ENCODE peak calls at places on chromosomes 11 and 22, in six cellular contexts. One of them, this sample, is unnamed.

GRCh38 chr11:20599424-20600346 is at the start of gene SLC6A5:
- DNase-seq in PC-3: peak; percentile 33
- DNase-seq in uterus: no peak
- DNase-seq in heart left ventricle: peak; percentile 28
- DNase-seq in sigmoid colon: no peak
- DNase-seq in CD8-positive, alpha-beta T cell: no peak
- DNase-seq in this sample: no peak

GRCh38 chr11:5291207-5291838 is 10.4 kb downstream of the OR51B4 start:
- DNase-seq in PC-3: peak; percentile 46
- DNase-seq in uterus: no peak
- DNase-seq in heart left ventricle: no peak
- DNase-seq in sigmoid colon: no peak
- DNase-seq in CD8-positive, alpha-beta T cell: no peak
- DNase-seq in this sample: no peak

GRCh38 chr11:85791326-85791990 is 19.5 kb downstream of the SYTL2 start:
- DNase-seq in PC-3: no peak
- DNase-seq in uterus: no peak
- DNase-seq in heart left ventricle: no peak
- DNase-seq in sigmoid colon: no peak
- DNase-seq in CD8-positive, alpha-beta T cell: no peak
- DNase-seq in this sample: no peak

GRCh38 chr11:110479445-110480101 is 49.8 kb downstream of the FDX1 start:
- DNase-seq in PC-3: no peak
- DNase-seq in uterus: no peak
- DNase-seq in heart left ventricle: no peak
- DNase-seq in sigmoid colon: no peak
- DNase-seq in CD8-positive, alpha-beta T cell: no peak
- DNase-seq in this sample: no peak

GRCh38 chr11:96097844-96098421 is 174.0 kb upstream of the MTMR2 start:
- DNase-seq in PC-3: peak; percentile 44
- DNase-seq in uterus: no peak
- DNase-seq in heart left ventricle: no peak
- DNase-seq in sigmoid colon: no peak
- DNase-seq in CD8-positive, alpha-beta T cell: no peak
- DNase-seq in this sample: no peak

GRCh38 chr11:134503104-134503503 is 91.1 kb upstream of the B3GAT1 start:
- DNase-seq in PC-3: no peak
- DNase-seq in uterus: no peak
- DNase-seq in heart left ventricle: no peak
- DNase-seq in sigmoid colon: peak; percentile 50
- DNase-seq in CD8-positive, alpha-beta T cell: no peak
- DNase-seq in this sample: no peak

GRCh38 chr22:49422668-49423067 is 405.0 kb downstream of the BRD1 start:
- DNase-seq in PC-3: no peak
- DNase-seq in uterus: no peak
- DNase-seq in heart left ventricle: no peak
- DNase-seq in sigmoid colon: no peak
- DNase-seq in CD8-positive, alpha-beta T cell: no peak
- DNase-seq in this sample: no peak

GRCh38 chr11:44716256-44716655 is 10.5 kb upstream of the TSPAN18 start:
- DNase-seq in PC-3: no peak
- DNase-seq in uterus: no peak
- DNase-seq in heart left ventricle: no peak
- DNase-seq in sigmoid colon: no peak
- DNase-seq in CD8-positive, alpha-beta T cell: no peak
- DNase-seq in this sample: no peak

GRCh38 chr11:70142171-70142875 is 60.8 kb upstream of the FADD start:
- DNase-seq in PC-3: peak; percentile 87
- DNase-seq in uterus: no peak
- DNase-seq in heart left ventricle: no peak
- DNase-seq in sigmoid colon: no peak
- DNase-seq in CD8-positive, alpha-beta T cell: no peak
- DNase-seq in this sample: no peak

GRCh38 chr22:32717337-32718240 is 83.9 kb upstream of the TIMP3 start:
- DNase-seq in PC-3: no peak
- DNase-seq in uterus: no peak
- DNase-seq in heart left ventricle: peak; percentile 57
- DNase-seq in sigmoid colon: no peak
- DNase-seq in CD8-positive, alpha-beta T cell: no peak
- DNase-seq in this sample: no peak

GRCh38 chr11:104073950-104074349 is 37.5 kb downstream of the DDI1 start:
- DNase-seq in PC-3: peak; percentile 38
- DNase-seq in uterus: no peak
- DNase-seq in heart left ventricle: no peak
- DNase-seq in sigmoid colon: no peak
- DNase-seq in CD8-positive, alpha-beta T cell: no peak
- DNase-seq in this sample: no peak

GRCh38 chr22:43533656-43534428 is 122.0 kb downstream of the MPPED1 start:
- DNase-seq in PC-3: no peak
- DNase-seq in uterus: no peak
- DNase-seq in heart left ventricle: no peak
- DNase-seq in sigmoid colon: peak; percentile 20
- DNase-seq in CD8-positive, alpha-beta T cell: no peak
- DNase-seq in this sample: no peak

GRCh38 chr11:8917157-8917820 is 6.3 kb downstream of the AKIP1 start:
- DNase-seq in PC-3: peak; percentile 51
- DNase-seq in uterus: no peak
- DNase-seq in heart left ventricle: no peak
- DNase-seq in sigmoid colon: peak; percentile 76
- DNase-seq in CD8-positive, alpha-beta T cell: no peak
- DNase-seq in this sample: no peak

GRCh38 chr11:47409440-47410403 is 1.3 kb downstream of the SLC39A13 start:
- DNase-seq in PC-3: peak; percentile 58
- DNase-seq in uterus: no peak
- DNase-seq in heart left ventricle: no peak
- DNase-seq in sigmoid colon: no peak
- DNase-seq in CD8-positive, alpha-beta T cell: no peak
- DNase-seq in this sample: no peak

GRCh38 chr11:127925430-127925829 is 661.9 kb downstream of the ETS1 start:
- DNase-seq in PC-3: no peak
- DNase-seq in uterus: no peak
- DNase-seq in heart left ventricle: no peak
- DNase-seq in sigmoid colon: no peak
- DNase-seq in CD8-positive, alpha-beta T cell: no peak
- DNase-seq in this sample: no peak

GRCh38 chr11:66992041-66992440 is 16.9 kb downstream of the C11orf86 start:
- DNase-seq in PC-3: no peak
- DNase-seq in uterus: no peak
- DNase-seq in heart left ventricle: no peak
- DNase-seq in sigmoid colon: no peak
- DNase-seq in CD8-positive, alpha-beta T cell: no peak
- DNase-seq in this sample: no peak

GRCh38 chr11:117218133-117218915 is 13.5 kb downstream of the PCSK7 start:
- DNase-seq in PC-3: no peak
- DNase-seq in uterus: peak; percentile 85
- DNase-seq in heart left ventricle: peak; percentile 52
- DNase-seq in sigmoid colon: peak; percentile 85
- DNase-seq in CD8-positive, alpha-beta T cell: no peak
- DNase-seq in this sample: no peak

GRCh38 chr11:2432171-2432621 is 12.1 kb downstream of the TRPM5 start:
- DNase-seq in PC-3: no peak
- DNase-seq in uterus: no peak
- DNase-seq in heart left ventricle: no peak
- DNase-seq in sigmoid colon: no peak
- DNase-seq in CD8-positive, alpha-beta T cell: peak; percentile 19
- DNase-seq in this sample: no peak

GRCh38 chr11:125626381-125626950 is 1.5 kb downstream of the CHEK1 start:
- DNase-seq in PC-3: no peak
- DNase-seq in uterus: no peak
- DNase-seq in heart left ventricle: no peak
- DNase-seq in sigmoid colon: no peak
- DNase-seq in CD8-positive, alpha-beta T cell: peak; percentile 32
- DNase-seq in this sample: no peak

GRCh38 chr11:69615545-69616278 is 25.2 kb upstream of the CCND1 start:
- DNase-seq in PC-3: no peak
- DNase-seq in uterus: no peak
- DNase-seq in heart left ventricle: no peak
- DNase-seq in sigmoid colon: no peak
- DNase-seq in CD8-positive, alpha-beta T cell: no peak
- DNase-seq in this sample: no peak

GRCh38 chr11:126456089-126456488 is 100.6 kb downstream of the ST3GAL4 start:
- DNase-seq in PC-3: no peak
- DNase-seq in uterus: no peak
- DNase-seq in heart left ventricle: no peak
- DNase-seq in sigmoid colon: no peak
- DNase-seq in CD8-positive, alpha-beta T cell: no peak
- DNase-seq in this sample: no peak

GRCh38 chr22:36612458-36612857 is 83.5 kb upstream of the EIF3D start:
- DNase-seq in PC-3: peak; percentile 3
- DNase-seq in uterus: no peak
- DNase-seq in heart left ventricle: no peak
- DNase-seq in sigmoid colon: no peak
- DNase-seq in CD8-positive, alpha-beta T cell: no peak
- DNase-seq in this sample: no peak

GRCh38 chr11:87156970-87157369 is 119.2 kb downstream of the TMEM135 start:
- DNase-seq in PC-3: no peak
- DNase-seq in uterus: no peak
- DNase-seq in heart left ventricle: no peak
- DNase-seq in sigmoid colon: no peak
- DNase-seq in CD8-positive, alpha-beta T cell: no peak
- DNase-seq in this sample: no peak

GRCh38 chr11:18912883-18913282 is 26.3 kb downstream of the MRGPRX1 start:
- DNase-seq in PC-3: no peak
- DNase-seq in uterus: no peak
- DNase-seq in heart left ventricle: no peak
- DNase-seq in sigmoid colon: no peak
- DNase-seq in CD8-positive, alpha-beta T cell: no peak
- DNase-seq in this sample: no peak

GRCh38 chr11:8068605-8069221 is 12.3 kb upstream of the TUB start:
- DNase-seq in PC-3: peak; percentile 39
- DNase-seq in uterus: peak; percentile 71
- DNase-seq in heart left ventricle: peak; percentile 72
- DNase-seq in sigmoid colon: peak; percentile 85
- DNase-seq in CD8-positive, alpha-beta T cell: no peak
- DNase-seq in this sample: no peak

GRCh38 chr11:76443254-76443935 is 1.4 kb upstream of the EMSY start:
- DNase-seq in PC-3: peak; percentile 29
- DNase-seq in uterus: no peak
- DNase-seq in heart left ventricle: no peak
- DNase-seq in sigmoid colon: no peak
- DNase-seq in CD8-positive, alpha-beta T cell: no peak
- DNase-seq in this sample: no peak

GRCh38 chr11:121590772-121591404 is 138.1 kb upstream of the SORL1-AS1 start:
- DNase-seq in PC-3: no peak
- DNase-seq in uterus: no peak
- DNase-seq in heart left ventricle: no peak
- DNase-seq in sigmoid colon: no peak
- DNase-seq in CD8-positive, alpha-beta T cell: no peak
- DNase-seq in this sample: no peak

GRCh38 chr22:39343259-39344045 is 6.3 kb upstream of the SYNGR1 start:
- DNase-seq in PC-3: peak; percentile 62
- DNase-seq in uterus: peak; percentile 32
- DNase-seq in heart left ventricle: peak; percentile 44
- DNase-seq in sigmoid colon: no peak
- DNase-seq in CD8-positive, alpha-beta T cell: peak; percentile 65
- DNase-seq in this sample: peak; percentile 27

GRCh38 chr11:13963169-13963948 is 836 bp downstream of the SPON1 start:
- DNase-seq in PC-3: no peak
- DNase-seq in uterus: peak; percentile 22
- DNase-seq in heart left ventricle: peak; percentile 29
- DNase-seq in sigmoid colon: peak; percentile 72
- DNase-seq in CD8-positive, alpha-beta T cell: peak; percentile 51
- DNase-seq in this sample: no peak
- H3K4me3 ChIP-seq in PC-3: no peak overlapping the region
- H3K4me3 ChIP-seq in uterus: peak overlapping the region; percentile 53
- H3K4me3 ChIP-seq in heart left ventricle: peak overlapping the region; percentile 54
- H3K4me3 ChIP-seq in sigmoid colon: peak overlapping the region; percentile 33
- H3K4me3 ChIP-seq in CD8-positive, alpha-beta T cell: peak overlapping the region; percentile 47
- H3K4me3 ChIP-seq in this sample: peak overlapping the region; percentile 40

GRCh38 chr11:130427581-130428211 is 713 bp downstream of the ADAMTS8 start:
- DNase-seq in PC-3: no peak
- DNase-seq in uterus: peak; percentile 35
- DNase-seq in heart left ventricle: no peak
- DNase-seq in sigmoid colon: peak; percentile 84
- DNase-seq in CD8-positive, alpha-beta T cell: no peak
- DNase-seq in this sample: no peak

GRCh38 chr11:130429983-130430382 is 1.6 kb upstream of the ADAMTS8 start:
- DNase-seq in PC-3: no peak
- DNase-seq in uterus: no peak
- DNase-seq in heart left ventricle: no peak
- DNase-seq in sigmoid colon: no peak
- DNase-seq in CD8-positive, alpha-beta T cell: no peak
- DNase-seq in this sample: no peak

GRCh38 chr11:130428692-130429681 is 578 bp upstream of the ADAMTS8 start:
- DNase-seq in PC-3: no peak
- DNase-seq in uterus: no peak
- DNase-seq in heart left ventricle: no peak
- DNase-seq in sigmoid colon: no peak
- DNase-seq in CD8-positive, alpha-beta T cell: no peak
- DNase-seq in this sample: no peak

GRCh38 chr11:130427049-130427388 is 1.4 kb downstream of the ADAMTS8 start:
- DNase-seq in PC-3: no peak
- DNase-seq in uterus: no peak
- DNase-seq in heart left ventricle: no peak
- DNase-seq in sigmoid colon: no peak
- DNase-seq in CD8-positive, alpha-beta T cell: no peak
- DNase-seq in this sample: no peak

GRCh38 chr11:130428271-130428670 is at the start of gene ADAMTS8:
- DNase-seq in PC-3: no peak
- DNase-seq in uterus: no peak
- DNase-seq in heart left ventricle: peak; percentile 31
- DNase-seq in sigmoid colon: no peak
- DNase-seq in CD8-positive, alpha-beta T cell: no peak
- DNase-seq in this sample: no peak
- H3K4me3 ChIP-seq in PC-3: peak within 1 kb of the TSS; percentile 49
- H3K4me3 ChIP-seq in uterus: peak within 1 kb of the TSS; percentile 49
- H3K4me3 ChIP-seq in heart left ventricle: peak within 1 kb of the TSS; percentile 51
- H3K4me3 ChIP-seq in sigmoid colon: peak within 1 kb of the TSS; percentile 43
- H3K4me3 ChIP-seq in CD8-positive, alpha-beta T cell: no peak within 1 kb of the TSS
- H3K4me3 ChIP-seq in this sample: no peak within 1 kb of the TSS

DNA sequence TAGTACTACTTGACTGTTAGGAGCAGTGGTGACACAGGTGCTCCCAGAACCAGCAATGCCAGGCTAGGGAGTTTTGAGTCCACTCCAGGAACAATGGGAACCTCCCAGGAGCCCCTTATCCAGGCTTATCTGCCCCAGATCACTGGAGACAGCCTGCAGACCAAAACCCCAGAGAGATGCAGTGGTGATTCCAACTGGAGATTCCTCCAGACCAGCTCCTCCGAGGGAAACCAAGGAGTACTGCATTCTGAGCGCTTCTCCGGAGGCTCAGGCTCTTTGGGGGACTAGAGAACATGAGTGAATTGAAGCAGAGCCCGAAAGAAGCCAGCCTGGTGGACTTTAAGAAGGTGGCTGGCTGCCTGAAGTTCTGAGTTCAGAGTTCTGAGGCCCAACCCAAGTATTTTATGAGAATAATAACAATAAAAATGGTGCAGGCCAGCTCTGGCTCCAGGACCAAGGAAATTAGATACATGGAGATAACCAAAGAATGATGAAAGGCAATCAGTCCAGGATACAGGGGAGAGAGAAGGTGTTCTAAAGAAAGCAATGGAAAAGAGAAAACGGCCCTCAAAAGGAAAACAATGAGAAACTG is 1.3 kb upstream of the TMEM25 start:
- DNase-seq in PC-3: no peak
- DNase-seq in uterus: no peak
- DNase-seq in heart left ventricle: no peak
- DNase-seq in sigmoid colon: no peak
- DNase-seq in CD8-positive, alpha-beta T cell: no peak
- DNase-seq in this sample: no peak
- H3K4me3 ChIP-seq in PC-3: peak overlapping the region; percentile 93
- H3K4me3 ChIP-seq in uterus: peak overlapping the region; percentile 68
- H3K4me3 ChIP-seq in heart left ventricle: peak overlapping the region; percentile 96
- H3K4me3 ChIP-seq in sigmoid colon: no peak overlapping the region
- H3K4me3 ChIP-seq in CD8-positive, alpha-beta T cell: peak overlapping the region; percentile 99
- H3K4me3 ChIP-seq in this sample: peak overlapping the region; percentile 92

GRCh38 chr11:119091966-119092879 is 7.5 kb downstream of the HMBS start:
- DNase-seq in PC-3: no peak
- DNase-seq in uterus: no peak
- DNase-seq in heart left ventricle: no peak
- DNase-seq in sigmoid colon: no peak
- DNase-seq in CD8-positive, alpha-beta T cell: no peak
- DNase-seq in this sample: no peak
- H3K4me3 ChIP-seq in PC-3: peak overlapping the region; percentile 90
- H3K4me3 ChIP-seq in uterus: no peak overlapping the region
- H3K4me3 ChIP-seq in heart left ventricle: no peak overlapping the region
- H3K4me3 ChIP-seq in sigmoid colon: no peak overlapping the region
- H3K4me3 ChIP-seq in CD8-positive, alpha-beta T cell: no peak overlapping the region
- H3K4me3 ChIP-seq in this sample: no peak overlapping the region

This sample was measured in effector memory CD4-positive, alpha-beta T cell.